ENCODE peak calls at places on chromosomes 12 and 14, in ten cellular contexts. H, N, P, M, A, F, S, Z, U and J are unnamed samples.

GRCh38 chr12:10070380-10070779 is 28.4 kb downstream of the CLEC1A start:
- DNase-seq in H (no peak), N (no peak), P (no peak), M (no peak), A (no peak), F (no peak), S (no peak), Z (no peak), U (no peak), J (no peak)

GRCh38 chr12:130826151-130826801 is 12.8 kb downstream of the STX2 start:
- DNase-seq in H (peak), N (peak), P (peak), M (peak), A (peak), F (peak), S (no peak), Z (no peak), U (peak), J (peak)

GRCh38 chr14:54002653-54003052 is 46.0 kb upstream of the BMP4 start:
- DNase-seq in H (no peak), N (peak), P (no peak), M (peak), A (peak), F (no peak), S (no peak), Z (no peak), U (no peak), J (no peak)

GRCh38 chr12:83850531-83850930 is 1062.1 kb downstream of the SLC6A15 start:
- DNase-seq in H (no peak), N (no peak), P (no peak), M (no peak), A (no peak), F (no peak), S (no peak), Z (no peak), U (no peak), J (no peak)

GRCh38 chr12:20364501-20364900 is 3.8 kb upstream of the PDE3A start:
- DNase-seq in H (no peak), N (no peak), P (no peak), M (no peak), A (no peak), F (no peak), S (no peak), Z (no peak), U (no peak), J (no peak)

GRCh38 chr12:25775968-25776367 is 182.5 kb upstream of the RASSF8 start:
- DNase-seq in H (peak), N (peak), P (peak), M (no peak), A (peak), F (no peak), S (no peak), Z (no peak), U (no peak), J (no peak)

GRCh38 chr12:130973109-130973508 is 19.4 kb downstream of the ADGRD1 start:
- DNase-seq in H (peak), N (no peak), P (peak), M (no peak), A (no peak), F (no peak), S (no peak), Z (peak), U (no peak), J (no peak)

GRCh38 chr12:89183985-89184435 is 168.3 kb downstream of the DUSP6 start:
- DNase-seq in H (peak), N (peak), P (peak), M (no peak), A (peak), F (no peak), S (no peak), Z (peak), U (no peak), J (peak)

GRCh38 chr14:101630056-101630960 is 69.0 kb downstream of the DIO3 start:
- DNase-seq in H (peak), N (no peak), P (no peak), M (no peak), A (no peak), F (no peak), S (peak), Z (no peak), U (no peak), J (no peak)

GRCh38 chr14:55715889-55716288 is 135.9 kb downstream of the KTN1 start:
- DNase-seq in H (peak), N (peak), P (no peak), M (peak), A (peak), F (no peak), S (no peak), Z (peak), U (no peak), J (no peak)

GRCh38 chr12:83642205-83642604 is 955.5 kb downstream of the TMTC2 start:
- DNase-seq in H (no peak), N (no peak), P (no peak), M (no peak), A (no peak), F (no peak), S (peak), Z (no peak), U (no peak), J (no peak)

DNA sequence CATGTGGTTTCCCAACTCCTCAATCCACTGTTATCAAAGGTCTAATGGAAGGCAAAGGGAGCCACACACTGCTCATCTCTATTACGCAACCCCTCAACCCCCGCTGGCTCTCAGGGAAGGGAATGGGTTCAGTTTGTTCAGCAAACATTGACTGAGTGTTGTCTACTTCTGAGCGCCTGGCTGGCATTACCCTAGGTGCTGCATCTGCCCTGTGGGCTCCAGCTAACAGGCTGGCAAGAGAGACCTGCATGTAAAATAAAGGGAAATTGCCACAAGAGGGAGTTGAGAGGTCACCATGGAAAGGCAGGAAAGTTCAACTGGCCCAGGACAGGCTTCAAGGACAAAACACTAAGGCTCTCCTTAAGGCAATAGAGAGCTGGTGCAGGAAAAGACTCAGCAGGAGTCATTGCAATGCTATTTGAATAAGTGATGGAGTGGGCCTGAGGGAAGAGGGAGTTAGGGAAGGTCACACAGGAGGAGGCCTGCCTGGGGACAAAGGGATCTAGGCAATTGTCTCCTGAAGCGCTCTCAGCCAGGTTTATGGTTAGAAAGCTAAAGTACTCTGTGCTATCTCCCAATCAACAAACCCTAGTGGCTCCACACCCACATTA is 5.5 kb upstream of the ZNF740 start:
- DNase-seq in H (peak), N (no peak), P (peak), M (no peak), A (peak), F (no peak), S (no peak), Z (no peak), U (no peak), J (no peak)
- TF ChIP-seq CTCF in H (peak), N (peak), P (peak), M (peak), A (peak), F (no peak), S (no peak), Z (no peak), U (no peak), J (no peak)

GRCh38 chr12:72272731-72273498 is 745 bp downstream of the TRHDE start:
- DNase-seq in H (no peak), N (no peak), P (no peak), M (peak), A (no peak), F (peak), S (peak), Z (no peak), U (no peak), J (no peak)

GRCh38 chr12:72275551-72275950 is 3.4 kb downstream of the TRHDE start:
- DNase-seq in H (no peak), N (no peak), P (no peak), M (peak), A (no peak), F (no peak), S (no peak), Z (no peak), U (no peak), J (no peak)

GRCh38 chr12:72273499-72273837 is 1.3 kb downstream of the TRHDE start:
- DNase-seq in H (no peak), N (no peak), P (no peak), M (no peak), A (no peak), F (peak), S (peak), Z (no peak), U (no peak), J (no peak)

GRCh38 chr12:72274926-72275325 is 2.8 kb downstream of the TRHDE start:
- DNase-seq in H (no peak), N (no peak), P (peak), M (peak), A (peak), F (no peak), S (no peak), Z (no peak), U (no peak), J (no peak)

DNA sequence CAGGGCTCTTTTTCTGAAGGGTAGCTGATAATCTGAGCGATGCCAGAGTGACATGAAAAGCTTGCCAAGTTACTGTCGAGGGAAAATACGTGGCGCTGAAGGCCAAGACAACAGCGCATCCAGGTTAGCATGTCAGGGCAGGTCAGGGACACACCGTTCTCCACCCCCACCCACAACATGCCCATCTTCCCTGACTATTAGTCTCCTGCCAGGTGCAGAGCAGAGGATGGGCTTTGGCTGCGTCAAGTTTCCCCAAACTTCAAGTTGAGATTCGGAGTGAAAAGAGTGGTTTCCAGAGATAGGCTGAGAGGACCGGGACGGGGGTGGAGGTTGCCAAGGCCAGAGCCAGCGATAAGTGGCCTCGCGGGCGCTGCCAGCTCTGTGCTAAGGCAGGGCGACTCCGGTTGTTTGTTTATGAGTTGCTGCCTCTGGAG is 1.7 kb downstream of the TRHDE start:
- DNase-seq in H (no peak), N (no peak), P (no peak), M (peak), A (no peak), F (peak), S (peak), Z (no peak), U (no peak), J (no peak)
- H3K4me3 ChIP-seq in H (no peak), N (peak), P (no peak), M (peak), A (peak), F (peak), S (peak), Z (peak), U (no peak), J (peak)

DNA sequence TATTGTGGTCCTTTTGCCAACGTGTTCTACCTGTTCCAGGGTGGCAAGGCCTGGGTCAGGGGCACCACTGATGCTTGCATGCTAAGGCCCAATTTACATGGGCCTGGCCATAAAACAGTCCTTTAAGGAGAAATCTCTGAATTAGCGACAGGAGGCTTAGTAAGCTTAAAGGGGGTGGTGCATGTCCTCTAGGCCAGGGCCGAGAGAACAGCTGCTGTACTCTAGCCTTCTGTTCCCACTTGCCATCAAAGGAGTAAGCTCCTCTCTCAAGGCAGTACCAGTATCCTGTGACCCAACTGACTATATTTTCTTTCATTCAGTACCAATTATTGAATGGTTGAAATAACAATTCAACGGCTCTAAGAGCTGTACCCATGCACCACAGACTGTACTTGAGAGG is 67.7 kb upstream of the ZDHHC17 start:
- DNase-seq in H (no peak), N (no peak), P (no peak), M (no peak), A (no peak), F (no peak), S (no peak), Z (no peak), U (no peak), J (no peak)
- TF ChIP-seq CTCF in H (no peak), N (no peak), P (no peak), M (no peak), A (no peak), F (no peak), S (no peak), Z (no peak), U (no peak), J (no peak)

GRCh38 chr14:61662001-61662400 is 33.3 kb upstream of the HIF1A start:
- DNase-seq in H (no peak), N (no peak), P (no peak), M (peak), A (no peak), F (no peak), S (no peak), Z (no peak), U (no peak), J (no peak)
- H3K4me3 ChIP-seq in H (no peak), N (no peak), P (no peak), M (no peak), A (no peak), F (no peak), S (no peak), Z (no peak), U (peak), J (no peak)

GRCh38 chr12:5898874-5899273 is 46.2 kb downstream of the ANO2 start:
- DNase-seq in H (no peak), N (no peak), P (no peak), M (no peak), A (no peak), F (no peak), S (no peak), Z (no peak), U (no peak), J (no peak)
- TF ChIP-seq CTCF in H (no peak), N (peak), P (no peak), M (no peak), A (no peak), F (no peak), S (no peak), Z (no peak), U (no peak), J (no peak)